ENCODE peak calls at places on chromosome 16, in five cellular contexts. B is fibroblast of mammary gland, Q is body of pancreas, E is HL-60, X is endodermal cell. L is an unnamed sample.

GRCh38 chr16:29852654-29853053 is 10.4 kb downstream of the CDIPT start:
- DNase-seq in X (no peak), Q (no peak), B (peak; percentile 91), E (no peak), L (no peak)

GRCh38 chr16:684961-685696 is 995 bp upstream of the JMJD8 start:
- DNase-seq in B (no peak), X (no peak), E (peak; percentile 94), Q (peak; percentile 47), L (no peak)

GRCh38 chr16:29318037-29318436 is 88.5 kb downstream of the NPIPB11 start:
- DNase-seq in B (no peak), Q (no peak), X (no peak), E (no peak), L (no peak)

GRCh38 chr16:53714080-53715050 is 10.4 kb downstream of the FTO start:
- DNase-seq in X (no peak), Q (no peak), B (peak; percentile 55), E (no peak), L (no peak)

GRCh38 chr16:79261461-79261860 is 339.1 kb downstream of the MAF start:
- DNase-seq in Q (peak; percentile 19), E (no peak), X (peak; percentile 89), B (no peak), L (peak; percentile 61)

GRCh38 chr16:22188595-22189442 is 17.3 kb upstream of the EEF2K start:
- DNase-seq in E (no peak), Q (peak; percentile 76), X (peak; percentile 83), B (peak; percentile 93), L (peak; percentile 66)

GRCh38 chr16:11857161-11857560 is 5.8 kb upstream of the RSL1D1 start:
- DNase-seq in E (no peak), B (peak; percentile 73), X (no peak), Q (no peak), L (no peak)

GRCh38 chr16:51762081-51762995 is 611.3 kb upstream of the SALL1 start:
- DNase-seq in B (peak; percentile 75), X (peak; percentile 93), E (peak; percentile 10), Q (peak; percentile 84), L (peak; percentile 96)

GRCh38 chr16:31535737-31536136 is 8.0 kb downstream of the AHSP start:
- DNase-seq in B (no peak), X (no peak), E (no peak), Q (no peak), L (no peak)

DNA sequence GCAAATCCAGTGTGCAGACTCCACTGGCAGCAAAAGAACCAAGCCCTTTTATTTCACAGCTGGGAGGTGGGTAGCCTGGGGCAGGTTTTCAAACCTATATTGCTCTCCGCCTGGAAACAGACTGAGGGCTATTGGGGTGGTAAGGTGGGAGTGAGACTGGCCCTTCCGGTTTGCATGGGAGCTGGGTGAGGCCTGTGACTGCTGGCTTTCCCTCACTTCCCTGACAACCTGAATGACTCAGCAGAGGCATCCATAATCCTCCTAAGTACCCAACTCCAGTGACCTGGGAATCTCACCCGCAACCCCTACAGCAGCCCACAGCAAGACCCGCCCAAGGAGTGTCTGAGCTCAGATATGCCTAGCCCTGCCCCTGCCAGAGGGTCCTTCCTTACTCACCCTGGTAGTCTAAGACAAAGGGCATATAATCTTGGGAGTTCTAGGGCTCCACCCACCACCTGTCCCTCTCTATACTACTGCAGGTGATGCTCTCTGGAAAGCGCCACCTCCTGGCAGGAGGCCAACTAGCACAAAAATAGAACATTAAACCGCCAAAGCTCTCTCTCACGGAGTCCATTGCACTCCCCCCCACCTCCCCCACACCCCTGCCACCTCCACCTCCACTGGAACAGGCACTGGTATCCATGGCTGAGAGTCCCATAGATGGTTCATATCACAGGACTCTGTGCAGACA is 602.0 kb upstream of the C16orf82 start:
- DNase-seq in B (no peak), Q (no peak), E (no peak), X (peak; percentile 65), L (no peak)
- TF ChIP-seq CTCF in B (no peak), Q (no peak), E (no peak), X (peak; percentile 41), L (no peak)

DNA sequence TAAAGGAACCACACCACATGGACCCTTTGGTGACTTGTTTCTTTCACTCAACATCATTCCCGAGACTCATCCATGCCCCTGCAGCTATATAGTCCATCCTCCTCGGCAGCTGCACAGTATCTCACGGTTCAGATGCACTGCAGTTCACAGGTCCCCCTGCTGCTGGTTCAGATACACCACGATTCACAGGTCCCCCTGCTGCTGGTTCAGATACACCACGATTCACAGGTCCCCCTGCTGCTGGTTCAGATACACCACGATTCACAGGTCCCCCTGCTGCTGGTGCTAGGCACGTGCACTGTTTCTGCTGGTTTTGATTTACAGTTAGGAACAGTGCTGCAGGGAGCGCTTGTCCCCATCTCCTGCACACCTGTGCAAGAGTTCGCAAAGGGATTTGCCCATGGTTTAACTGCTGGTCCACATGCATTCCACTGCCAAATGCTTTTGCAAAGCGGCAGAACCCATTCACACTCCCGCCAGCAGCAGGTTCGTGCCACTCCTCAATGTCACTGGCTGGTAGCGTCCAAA is 3.8 kb downstream of the HSDL1 start:
- DNase-seq in E (no peak), B (no peak), X (no peak), Q (no peak), L (no peak)
- TF ChIP-seq CTCF in E (no peak), B (no peak), X (peak; percentile 71), Q (no peak), L (no peak)

DNA sequence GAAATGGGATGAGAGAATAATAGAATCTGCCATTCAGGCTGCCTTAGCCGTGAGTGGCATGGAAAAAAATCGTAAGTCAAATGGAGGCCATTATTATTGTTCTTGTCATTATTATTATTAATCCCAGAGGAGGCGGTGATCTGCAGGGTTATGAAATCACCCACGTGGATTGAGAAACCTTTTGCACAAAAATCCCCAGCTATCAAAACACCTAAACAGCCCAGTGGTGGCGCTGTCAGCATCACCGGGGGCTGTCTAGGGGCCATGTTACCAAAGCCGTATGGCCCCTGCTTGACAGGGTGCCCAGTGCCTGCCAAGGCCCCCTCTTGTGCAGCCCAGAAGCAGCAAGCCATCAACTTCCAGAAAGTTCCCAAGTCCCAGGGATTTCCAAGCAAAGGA is 25.2 kb downstream of the CNGB1 start:
- DNase-seq in X (peak; percentile 63), B (no peak), Q (no peak), E (peak; percentile 15), L (no peak)
- TF ChIP-seq CTCF in X (peak; percentile 67), B (no peak), Q (no peak), E (no peak), L (no peak)

GRCh38 chr16:85563515-85564276 is 49.4 kb upstream of the GSE1 start:
- DNase-seq in B (peak; percentile 47), X (peak; percentile 71), E (no peak), Q (peak; percentile 53), L (peak; percentile 68)
- TF ChIP-seq CTCF in B (no peak), X (peak; percentile 24), E (no peak), Q (no peak), L (peak; percentile 42)

GRCh38 chr16:75566040-75566888 is at the start of gene GABARAPL2:
- DNase-seq in E (peak; percentile 62), Q (peak; percentile 87), X (peak; percentile 97), B (peak; percentile 55), L (peak; percentile 98)
- TF ChIP-seq CTCF in E (no peak), Q (no peak), X (no peak), B (no peak), L (no peak)

GRCh38 chr16:71626858-71627213 is 852 bp downstream of the MARVELD3 start:
- DNase-seq in Q (peak; percentile 66), E (no peak), X (peak; percentile 88), B (no peak), L (no peak)

GRCh38 chr16:71628810-71629209 is 2.8 kb downstream of the MARVELD3 start:
- DNase-seq in B (peak; percentile 36), X (peak; percentile 49), E (no peak), Q (peak; percentile 35), L (no peak)

GRCh38 chr16:71627631-71628236 is 1.8 kb downstream of the MARVELD3 start:
- DNase-seq in X (peak; percentile 71), E (no peak), B (no peak), Q (peak; percentile 27), L (no peak)

GRCh38 chr16:71625113-71625850 is 702 bp upstream of the MARVELD3 start:
- DNase-seq in X (no peak), B (no peak), Q (no peak), E (no peak), L (no peak)

DNA sequence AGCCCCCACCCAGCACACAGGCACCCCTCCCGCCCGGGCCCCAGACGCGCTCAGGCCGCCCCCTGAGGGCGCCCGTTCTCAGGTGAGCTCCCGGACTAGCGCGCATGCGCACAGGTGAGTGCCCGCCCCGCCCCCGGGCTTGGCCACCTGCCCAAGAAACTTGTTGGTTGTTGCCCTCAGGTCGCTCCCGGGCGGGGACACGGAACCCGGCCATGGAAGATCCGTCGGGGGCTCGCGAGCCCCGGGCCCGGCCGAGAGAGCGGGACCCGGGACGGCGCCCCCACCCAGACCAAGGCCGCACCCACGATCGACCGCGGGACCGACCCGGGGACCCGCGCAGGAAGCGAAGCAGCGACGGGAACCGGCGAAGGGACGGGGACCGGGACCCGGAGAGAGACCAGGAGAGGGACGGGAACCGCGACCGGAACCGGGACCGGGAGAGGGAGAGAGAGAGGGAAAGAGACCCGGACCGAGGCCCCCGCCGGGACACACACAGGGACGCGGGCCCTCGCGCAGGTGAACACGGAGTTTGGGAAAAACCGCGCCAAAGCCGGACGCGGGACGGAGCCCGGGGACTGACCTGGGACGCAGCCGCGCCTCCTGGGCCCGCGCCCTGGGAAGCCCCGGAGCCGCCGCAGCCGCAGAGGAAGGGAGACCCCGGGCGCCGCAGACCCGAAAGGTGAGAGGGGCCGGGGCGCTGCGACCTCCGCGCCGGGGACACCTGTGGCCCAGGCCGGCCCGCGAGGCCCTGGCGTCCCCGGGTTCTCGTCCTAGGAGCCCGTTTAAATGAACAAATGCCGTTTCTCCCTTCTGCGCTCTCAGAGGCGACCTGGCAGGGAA is at the start of gene MARVELD3:
- DNase-seq in B (no peak), X (peak; percentile 97), Q (peak; percentile 97), E (no peak), L (peak; percentile 50)
- TF ChIP-seq CTCF in B (no peak), X (peak; percentile 49), Q (peak; percentile 8), E (no peak), L (no peak)

GRCh38 chr16:69620564-69620963 is 54.8 kb downstream of the NFAT5 start:
- DNase-seq in X (no peak), Q (no peak), E (no peak), B (peak; percentile 12), L (no peak)

GRCh38 chr16:69621225-69621624 is 55.5 kb downstream of the NFAT5 start:
- DNase-seq in B (no peak), X (no peak), Q (no peak), E (no peak), L (no peak)

GRCh38 chr16:69626256-69626655 is 60.5 kb downstream of the NFAT5 start:
- DNase-seq in Q (no peak), B (peak; percentile 70), E (no peak), X (no peak), L (no peak)
- TF ChIP-seq CTCF in Q (no peak), B (no peak), E (no peak), X (no peak), L (no peak)

DNA sequence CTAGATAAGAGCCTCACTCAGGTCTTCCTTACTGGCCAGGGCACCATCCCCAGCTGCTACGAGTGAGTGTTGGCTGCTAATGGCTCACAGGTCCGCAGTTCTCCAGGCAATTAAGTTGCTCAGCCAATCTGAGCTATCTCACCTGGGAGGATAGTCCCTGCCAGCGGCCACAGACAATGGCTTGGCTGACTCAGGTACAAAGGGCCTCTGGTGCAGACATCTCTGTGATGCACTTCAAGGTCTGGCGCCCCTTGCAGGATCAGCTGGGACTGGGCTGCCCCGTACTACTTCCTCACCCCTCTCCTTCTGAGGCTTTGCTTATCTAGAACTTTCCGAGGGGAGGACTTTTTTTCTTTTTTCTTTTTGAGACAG is 49.2 kb upstream of the EMP2 start:
- DNase-seq in Q (no peak), B (no peak), X (peak; percentile 91), E (no peak), L (no peak)
- TF ChIP-seq CTCF in Q (no peak), B (no peak), X (peak; percentile 72), E (no peak), L (no peak)

GRCh38 chr16:28140788-28141618 is 70.8 kb downstream of the XPO6 start:
- DNase-seq in B (no peak), Q (no peak), E (peak; percentile 89), X (no peak), L (no peak)
- TF ChIP-seq CTCF in B (no peak), Q (no peak), E (no peak), X (no peak), L (no peak)

L was measured in nephron progenitor cell.